ENCODE peak calls at places on chromosomes 6 and 20, in six cellular contexts. M is gastrocnemius medialis, I is astrocyte of the spinal cord, S is ascending aorta, V is stomach, D is HFF-Myc. U is an unnamed sample.

GRCh38 chr6:131948221-131948661 is 2.9 kb downstream of the CCN2 start:
- DNase-seq in M (no peak), S (no peak), D (no peak), V (no peak), I (peak), U (no peak)

GRCh38 chr20:32470940-32471339 is 112.8 kb downstream of the ASXL1 start:
- DNase-seq in D (no peak), I (no peak), M (no peak), S (no peak), V (no peak), U (no peak)

GRCh38 chr20:4875578-4876067 is 125.7 kb downstream of the SLC23A2 start:
- DNase-seq in I (no peak), S (no peak), D (no peak), M (no peak), V (no peak), U (no peak)

GRCh38 chr20:16143596-16143995 is 429.7 kb downstream of the KIF16B start:
- DNase-seq in V (no peak), D (no peak), I (no peak), M (no peak), S (no peak), U (no peak)

GRCh38 chr6:96499781-96500180 is 21.8 kb upstream of the UFL1 start:
- DNase-seq in I (no peak), S (no peak), V (no peak), M (no peak), D (no peak), U (no peak)

GRCh38 chr6:56843476-56844349 is 111.2 kb upstream of the BEND6 start:
- DNase-seq in I (peak), S (peak), D (no peak), M (peak), V (peak), U (peak)

GRCh38 chr6:56279346-56280080 is 32.1 kb upstream of the COL21A1 start:
- DNase-seq in S (no peak), M (no peak), D (no peak), V (no peak), I (peak), U (no peak)

GRCh38 chr20:32509639-32510066 is 75.5 kb downstream of the NOL4L start:
- DNase-seq in S (no peak), I (no peak), V (no peak), M (no peak), D (no peak), U (no peak)

GRCh38 chr20:23528867-23529431 is 38.0 kb downstream of the CST8 start:
- DNase-seq in V (no peak), S (no peak), I (no peak), M (no peak), D (no peak), U (no peak)

GRCh38 chr6:110495949-110496348 is 19.5 kb upstream of the SLC22A16 start:
- DNase-seq in V (no peak), I (no peak), S (no peak), D (no peak), M (no peak), U (no peak)

GRCh38 chr20:18032977-18033892 is 24.5 kb downstream of the OVOL2 start:
- DNase-seq in M (no peak), I (no peak), D (no peak), S (no peak), V (no peak), U (no peak)

GRCh38 chr6:3231213-3232016 is 4.0 kb upstream of the TUBB2B start:
- DNase-seq in S (peak), D (no peak), I (peak), M (peak), V (peak), U (no peak)

GRCh38 chr6:6661684-6662083 is 73.2 kb downstream of the LY86 start:
- DNase-seq in I (no peak), M (peak), S (peak), D (no peak), V (peak), U (no peak)

GRCh38 chr6:63685453-63686379 is 50.1 kb downstream of the PHF3 start:
- DNase-seq in V (no peak), I (no peak), M (no peak), S (no peak), D (no peak), U (peak)

GRCh38 chr6:160073272-160073671 is 48.3 kb upstream of the SLC22A1 start:
- DNase-seq in M (no peak), S (no peak), V (no peak), I (no peak), D (no peak), U (no peak)

GRCh38 chr6:160070831-160071230 is 50.8 kb upstream of the SLC22A1 start:
- DNase-seq in I (no peak), S (no peak), D (no peak), M (no peak), V (no peak), U (no peak)

GRCh38 chr6:160069459-160069858 is 52.2 kb upstream of the SLC22A1 start:
- DNase-seq in M (no peak), D (no peak), S (no peak), I (no peak), V (no peak), U (no peak)

GRCh38 chr6:160070427-160070826 is 51.2 kb upstream of the SLC22A1 start:
- DNase-seq in M (no peak), I (no peak), S (no peak), D (no peak), V (no peak), U (no peak)

DNA sequence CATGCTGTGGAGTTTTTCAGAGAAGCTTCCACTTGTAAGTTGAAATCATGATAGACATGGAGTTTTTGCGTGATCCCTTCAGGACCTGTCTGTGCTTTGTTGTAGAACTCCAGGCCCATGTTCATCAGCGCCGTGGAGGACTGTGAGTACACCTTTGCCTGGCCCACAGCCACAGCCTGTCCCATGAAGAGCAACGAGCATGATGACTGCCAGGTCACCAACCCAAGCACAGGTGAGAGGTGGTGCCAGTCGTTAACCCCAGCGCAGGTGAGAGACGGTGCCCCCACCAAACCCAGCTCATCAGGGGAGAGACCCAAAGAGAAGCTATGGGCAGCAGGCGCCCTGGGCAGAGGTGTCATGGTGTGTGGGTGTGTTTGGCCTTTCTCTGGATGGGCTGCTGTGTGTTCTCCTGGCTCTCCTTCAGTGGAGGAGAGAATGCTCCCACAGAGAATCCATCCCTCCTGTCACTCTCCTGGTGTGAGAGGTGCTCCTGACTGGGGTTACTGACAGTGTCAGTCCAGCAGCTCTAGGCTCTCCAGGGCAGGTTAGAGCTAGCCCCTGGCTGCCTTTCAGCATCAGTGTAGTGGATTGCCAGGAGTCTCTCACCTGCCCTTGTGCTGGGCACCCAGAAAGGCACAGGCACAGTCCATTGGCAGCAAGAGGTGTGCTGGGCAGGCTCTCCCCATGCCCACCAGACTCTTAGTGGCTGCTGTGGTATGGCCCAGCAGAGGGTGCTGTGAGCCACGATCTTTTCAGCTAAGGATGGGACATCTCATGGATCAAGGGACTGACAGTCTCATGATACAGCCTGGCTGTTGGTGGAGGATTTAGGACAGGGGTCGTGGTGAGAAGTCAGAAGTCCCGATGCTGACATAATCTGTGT is 49.6 kb upstream of the SLC22A1 start:
- DNase-seq in I (no peak), S (no peak), V (no peak), D (no peak), M (no peak), U (no peak)
- TF ChIP-seq CTCF in I (peak), S (peak), V (no peak), D (no peak), M (no peak), U (peak)

DNA sequence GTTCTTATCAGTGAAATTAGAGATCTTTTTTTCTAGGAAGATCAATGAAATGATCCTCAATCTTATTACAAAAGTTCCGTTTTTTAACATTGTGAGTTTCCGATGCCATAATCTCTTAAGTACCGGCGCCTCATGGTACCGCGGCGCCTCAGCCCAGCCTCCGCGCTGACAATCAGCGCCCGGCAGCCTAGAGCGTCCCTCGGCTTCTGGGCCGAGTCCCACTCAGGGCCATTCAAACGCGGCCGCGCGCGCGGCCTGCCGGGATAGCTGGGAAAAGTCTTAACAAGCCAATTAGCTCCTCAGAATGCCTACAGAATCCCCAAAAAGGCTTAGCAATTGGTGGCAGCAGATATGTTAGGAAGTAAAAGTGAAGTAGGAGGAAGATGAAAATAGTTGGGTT is 204.8 kb downstream of the ADGB start:
- DNase-seq in M (no peak), V (no peak), S (no peak), I (no peak), D (no peak), U (no peak)
- TF ChIP-seq CTCF in M (no peak), V (no peak), S (no peak), I (no peak), D (no peak), U (no peak)

GRCh38 chr20:10644458-10645204 is 29.2 kb downstream of the JAG1 start:
- DNase-seq in I (no peak), S (peak), V (no peak), M (no peak), D (no peak), U (peak)

GRCh38 chr20:10641893-10642292 is 31.9 kb downstream of the JAG1 start:
- DNase-seq in M (no peak), S (peak), V (no peak), D (no peak), I (no peak), U (no peak)

GRCh38 chr20:10641467-10641866 is 32.3 kb downstream of the JAG1 start:
- DNase-seq in I (no peak), D (no peak), M (no peak), V (no peak), S (peak), U (no peak)

GRCh38 chr20:10643560-10643873 is 30.3 kb downstream of the JAG1 start:
- DNase-seq in V (no peak), M (no peak), D (no peak), I (no peak), S (no peak), U (no peak)

GRCh38 chr20:10642859-10643559 is 30.8 kb downstream of the JAG1 start:
- DNase-seq in D (no peak), M (no peak), V (no peak), I (no peak), S (peak), U (no peak)
- TF ChIP-seq CTCF in D (no peak), M (no peak), V (no peak), I (no peak), S (no peak), U (no peak)

DNA sequence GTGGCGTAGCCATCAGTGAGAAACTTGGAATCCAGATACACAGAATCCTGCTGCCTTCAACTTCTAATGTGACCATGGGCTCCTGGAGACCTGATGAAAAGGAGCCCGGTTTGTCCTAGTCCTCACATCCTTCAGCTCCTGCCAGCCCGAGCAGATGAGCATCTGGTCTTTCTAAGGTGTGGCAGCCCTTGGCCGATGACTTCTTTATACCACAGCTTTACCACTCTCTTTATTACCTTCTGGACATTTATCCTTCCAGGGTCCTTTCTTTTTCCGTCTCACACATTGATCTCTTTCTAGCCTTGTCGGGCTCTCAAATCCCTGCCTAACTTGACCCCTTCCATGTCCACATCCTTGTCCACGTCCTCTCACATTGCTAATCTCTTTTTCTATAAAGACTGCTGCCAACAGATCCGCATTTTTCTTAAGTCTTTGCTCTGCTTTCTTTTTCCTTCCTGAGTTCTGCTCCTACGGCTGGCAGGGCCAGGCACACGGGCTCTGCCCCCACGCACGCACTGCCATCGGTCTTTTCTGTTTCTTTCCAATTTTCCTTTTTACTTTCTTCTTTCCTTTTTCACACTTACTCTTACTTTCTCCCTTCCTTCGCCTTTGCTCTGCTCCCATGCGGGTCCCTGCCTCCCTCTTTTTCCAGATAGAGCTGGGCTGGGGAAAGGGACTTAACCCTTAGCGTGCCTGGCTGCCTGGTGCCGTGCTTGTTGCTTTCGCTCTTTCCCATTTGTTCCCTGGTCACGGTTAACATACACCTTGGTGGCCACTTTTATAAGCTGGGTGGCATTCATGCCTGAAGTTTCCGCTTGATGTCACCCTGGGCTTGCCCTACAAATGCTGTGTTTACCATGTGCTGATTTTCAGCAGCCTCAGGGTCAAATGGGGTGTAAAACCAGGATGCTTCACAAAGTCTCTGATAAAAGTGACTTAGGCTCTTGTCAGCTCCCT is 9.4 kb upstream of the GMPR start:
- DNase-seq in V (peak), S (no peak), M (peak), D (no peak), I (no peak), U (no peak)
- TF ChIP-seq CTCF in V (peak), S (no peak), M (no peak), D (no peak), I (peak), U (no peak)

DNA sequence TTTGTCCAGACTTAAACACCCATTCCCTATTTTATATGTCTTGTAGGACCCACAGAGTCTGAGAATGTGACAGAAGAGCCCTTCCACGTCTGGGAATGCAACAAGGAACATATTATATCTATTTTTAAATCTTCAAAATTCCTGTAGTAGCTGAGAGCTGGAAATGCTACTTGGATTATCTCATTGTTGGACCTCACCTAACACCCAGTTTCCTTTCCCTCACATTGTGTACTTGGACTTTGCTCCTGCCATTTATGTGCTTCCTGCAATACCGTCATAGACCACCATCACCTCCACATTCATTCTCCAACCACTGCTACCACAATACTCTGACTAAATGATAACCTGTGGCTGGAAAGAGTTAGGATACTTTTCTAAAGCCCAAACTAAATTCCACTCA is 335.4 kb downstream of the COL12A1 start:
- DNase-seq in V (no peak), I (peak), D (no peak), M (no peak), S (no peak), U (no peak)
- TF ChIP-seq CTCF in V (no peak), I (peak), D (no peak), M (no peak), S (no peak), U (no peak)

DNA sequence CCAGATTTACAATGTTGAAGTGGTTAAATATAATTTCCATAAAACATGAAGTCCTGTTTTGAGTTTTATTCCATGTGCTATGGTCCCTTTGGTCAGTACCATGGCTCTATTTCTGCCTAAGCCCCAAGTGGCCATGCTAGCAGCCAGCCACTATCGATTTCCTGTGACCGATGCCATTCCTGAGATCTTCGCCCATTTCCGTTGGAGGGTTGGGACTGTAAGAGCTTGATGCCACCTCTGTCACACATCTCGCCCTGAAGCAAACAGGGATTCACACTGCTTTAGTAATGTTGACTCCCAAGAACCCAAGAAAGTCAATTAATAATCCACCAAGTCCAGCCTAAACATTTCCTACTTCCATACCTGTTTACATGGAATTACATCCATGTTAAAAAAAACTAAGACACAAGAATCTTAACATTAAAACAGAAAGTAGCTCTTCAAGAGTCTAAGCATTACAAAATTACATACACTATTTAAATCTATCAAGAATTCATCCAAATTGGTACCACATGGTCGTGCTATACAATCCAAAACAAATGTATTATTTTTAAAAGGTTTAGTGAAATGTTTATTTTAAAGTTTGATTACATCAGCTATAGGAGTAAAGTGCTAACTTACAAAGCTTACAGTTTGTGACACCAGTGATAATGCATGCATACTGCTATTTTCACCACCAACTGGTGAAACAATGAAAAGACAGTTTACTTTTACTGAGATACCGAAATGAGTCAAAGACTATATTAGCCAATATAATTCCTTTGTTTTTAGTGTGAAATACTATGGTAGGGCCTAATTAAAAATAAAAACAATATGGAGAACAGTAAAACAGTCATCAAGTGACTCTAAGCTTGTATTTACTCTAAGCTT is 2.5 kb downstream of the RBM39 start:
- DNase-seq in I (peak), D (no peak), S (no peak), M (no peak), V (no peak), U (peak)
- TF ChIP-seq CTCF in I (peak), D (no peak), S (no peak), M (no peak), V (no peak), U (no peak)

DNA sequence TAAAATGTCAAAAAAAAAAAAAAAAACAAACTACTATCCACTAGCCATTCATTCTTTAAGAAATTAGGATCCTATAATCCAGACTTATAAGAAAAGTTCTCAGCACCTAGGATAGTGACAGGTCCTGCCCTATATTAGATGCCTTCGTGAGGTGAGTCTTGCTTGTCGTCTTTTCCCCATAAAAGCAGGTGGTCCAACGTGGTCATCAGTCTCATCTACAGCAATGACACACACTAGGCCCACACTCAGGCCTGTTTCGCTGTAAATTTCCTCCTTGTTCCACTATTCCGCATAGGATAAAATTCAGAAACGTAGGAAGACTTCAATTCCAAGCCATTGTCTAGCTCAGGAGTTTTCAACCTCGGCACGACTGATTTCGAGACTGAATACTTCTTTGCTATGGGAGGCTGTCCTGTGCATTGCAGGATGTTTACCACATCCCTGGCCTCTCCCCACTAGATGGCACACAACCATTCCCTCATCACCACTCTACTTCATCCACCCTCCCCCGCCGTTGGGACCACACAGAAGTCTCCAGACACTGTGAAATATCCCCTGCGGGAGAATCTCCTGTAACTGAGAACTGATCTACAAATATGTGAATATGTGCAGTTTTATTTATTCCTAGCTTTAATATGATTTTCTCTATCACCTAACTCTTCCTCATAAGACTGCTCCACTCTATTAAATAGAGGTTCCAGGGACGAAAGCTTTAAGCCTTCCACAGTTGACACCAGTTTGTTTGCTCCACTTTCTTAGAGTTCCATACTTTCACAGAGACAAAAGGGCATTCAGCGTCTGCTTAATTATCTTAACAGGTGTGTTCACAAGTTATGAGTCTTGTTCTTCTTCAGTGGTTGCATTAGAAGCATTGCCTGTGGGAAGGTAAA is 346.3 kb downstream of the BMP2 start:
- DNase-seq in I (peak), M (no peak), V (peak), S (no peak), D (peak), U (no peak)
- TF ChIP-seq CTCF in I (peak), M (no peak), V (no peak), S (no peak), D (peak), U (no peak)

DNA sequence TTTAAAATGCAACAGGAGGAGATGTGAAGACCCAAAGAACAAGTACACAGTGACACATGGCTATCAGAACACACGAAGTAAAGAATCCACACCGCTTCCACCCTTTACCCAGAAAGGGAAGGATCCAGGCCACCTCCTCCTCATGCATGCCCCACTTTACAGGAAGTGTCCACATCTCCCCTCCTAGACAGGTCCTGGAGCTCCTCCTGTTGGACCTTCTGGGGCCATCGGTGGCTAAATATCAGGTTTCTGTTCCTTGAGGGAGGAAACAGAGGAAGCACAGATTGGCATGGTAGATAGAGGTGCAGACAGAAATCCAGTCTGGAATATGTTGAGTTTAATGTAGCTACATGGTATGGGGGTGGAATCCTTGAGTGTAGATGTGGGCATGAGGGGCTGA is 10.9 kb downstream of the NINL start:
- DNase-seq in D (no peak), V (no peak), S (no peak), I (peak), M (no peak), U (no peak)
- TF ChIP-seq CTCF in D (peak), V (no peak), S (no peak), I (peak), M (no peak), U (no peak)